ENCODE peak calls at places on chromosomes 7 and 10, in four cellular contexts. M is breast epithelium, V is right lobe of liver, X is transverse colon. K is an unnamed sample.

GRCh38 chr7:76285604-76286374 is 16.7 kb upstream of the HSPB1 start:
- DNase-seq in V (no peak), X (no peak), M (no peak), K (no peak)

GRCh38 chr7:867406-868188 is 8.8 kb upstream of the GET4 start:
- DNase-seq in M (peak), X (peak), V (no peak), K (no peak)

GRCh38 chr10:123150986-123151738 is 3.0 kb upstream of the BUB3 start:
- DNase-seq in V (no peak), X (no peak), M (no peak), K (peak)

GRCh38 chr7:91503934-91504575 is 239.8 kb downstream of the FZD1 start:
- DNase-seq in V (no peak), X (no peak), M (no peak), K (peak)

GRCh38 chr7:149741629-149742028 is 31.8 kb downstream of the ZNF467 start:
- DNase-seq in M (no peak), V (no peak), X (no peak), K (no peak)

GRCh38 chr7:128383781-128384180 is 22.3 kb upstream of the PRRT4 start:
- DNase-seq in M (peak), V (no peak), X (no peak), K (no peak)

GRCh38 chr10:122051609-122052385 is 62.8 kb downstream of the TACC2 start:
- DNase-seq in M (peak), V (peak), X (peak), K (no peak)

GRCh38 chr7:74165867-74166593 is 8.1 kb upstream of the EIF4H start:
- DNase-seq in V (no peak), X (no peak), M (no peak), K (no peak)

GRCh38 chr10:97891497-97892167 is 42.0 kb downstream of the GOLGA7B start:
- DNase-seq in V (no peak), X (no peak), M (no peak), K (no peak)

GRCh38 chr10:35638116-35638515 is 4.0 kb downstream of the FZD8 start:
- DNase-seq in M (no peak), X (no peak), V (no peak), K (no peak)

GRCh38 chr7:27423290-27423689 is 180.7 kb downstream of the EVX1 start:
- DNase-seq in M (no peak), X (peak), V (no peak), K (no peak)

GRCh38 chr7:157625973-157626790 is 289.4 kb downstream of the DNAJB6 start:
- DNase-seq in X (no peak), M (peak), V (no peak), K (no peak)

GRCh38 chr10:46559231-46559671 is 2.8 kb upstream of the GPRIN2 start:
- DNase-seq in X (peak), M (peak), V (peak), K (no peak)

GRCh38 chr7:90172121-90172520 is 17.9 kb downstream of the STEAP1 start:
- DNase-seq in X (no peak), M (no peak), V (no peak), K (no peak)
- TF ChIP-seq POLR2A in X (no peak), M (no peak), V (no peak), K (no peak)

GRCh38 chr7:30026229-30027064 is at the start of gene FKBP14:
- DNase-seq in X (peak), V (peak), M (peak), K (peak)
- TF ChIP-seq POLR2A in X (peak), V (peak), M (no peak), K (peak)

DNA sequence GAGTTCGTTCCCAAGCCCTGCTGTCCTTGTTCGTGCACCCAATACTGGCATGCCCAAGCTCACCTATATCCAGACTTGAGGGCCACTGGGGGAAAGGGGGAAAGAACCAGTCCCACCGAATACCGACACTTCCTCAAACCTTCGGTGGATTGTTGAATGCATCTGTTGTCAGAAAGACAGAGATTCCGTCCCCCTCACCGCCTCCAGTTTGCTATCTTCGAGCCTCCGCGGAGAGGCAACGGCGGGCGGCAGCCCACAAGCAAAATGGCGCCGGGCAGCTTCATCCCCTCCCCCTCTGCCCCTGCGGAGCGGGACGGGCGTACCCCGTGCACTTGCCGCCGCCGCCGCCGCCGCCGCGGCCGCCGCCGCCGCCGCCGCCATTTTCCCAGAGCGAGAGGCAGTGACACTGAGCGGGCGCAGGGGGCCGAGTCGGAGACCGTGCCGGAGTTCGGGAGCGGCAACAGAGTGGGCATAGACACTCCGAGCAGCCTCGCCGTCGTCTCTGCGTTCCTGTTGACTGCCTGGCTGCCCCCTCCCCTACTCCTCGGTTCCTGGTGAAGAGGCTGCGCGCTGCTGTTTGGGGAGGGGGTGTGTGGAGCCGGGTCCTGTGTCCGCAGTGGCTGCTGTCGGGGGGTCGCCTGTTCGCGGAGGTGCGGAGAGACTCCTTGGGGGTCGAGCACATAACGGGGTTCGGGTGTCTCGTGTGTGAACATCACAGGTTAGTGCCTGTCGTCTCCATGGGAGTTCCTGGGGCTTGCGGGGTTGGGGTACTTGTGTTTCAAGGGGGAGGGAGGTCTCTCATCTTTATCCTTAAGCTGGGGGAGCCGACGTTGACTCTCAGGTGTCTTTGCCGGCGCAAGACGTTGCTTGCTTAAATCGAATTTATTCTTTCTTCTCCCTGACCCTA is at the start of gene KMT2E:
- DNase-seq in M (peak), V (peak), X (peak), K (peak)
- TF ChIP-seq POLR2A in M (no peak), V (no peak), X (no peak), K (peak)

GRCh38 chr10:27745719-27746363 is at the start of gene MKX:
- DNase-seq in M (peak), X (peak), V (no peak), K (no peak)
- TF ChIP-seq POLR2A in M (no peak), X (no peak), V (no peak), K (no peak)

DNA sequence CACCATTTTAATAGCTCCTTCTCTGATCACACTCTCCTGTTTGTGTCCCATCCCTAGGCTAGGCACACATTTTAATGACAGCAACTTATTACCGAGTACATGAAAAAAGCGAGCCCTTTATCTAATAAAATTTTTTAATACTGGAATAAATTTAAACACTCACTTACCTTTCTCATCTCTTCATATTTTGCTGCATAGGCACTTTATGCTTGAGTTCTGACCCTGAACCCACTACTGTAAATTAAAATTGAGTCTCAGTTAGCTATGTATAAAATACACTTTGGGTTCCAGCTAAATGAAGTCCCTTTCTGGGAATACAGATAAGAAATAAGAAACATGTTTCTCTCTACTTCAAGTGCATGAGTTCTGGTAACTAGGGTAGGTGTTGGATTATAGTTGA is 104.6 kb downstream of the HECW1 start:
- DNase-seq in M (no peak), X (no peak), V (no peak), K (no peak)
- TF ChIP-seq POLR2A in M (no peak), X (no peak), V (no peak), K (no peak)

DNA sequence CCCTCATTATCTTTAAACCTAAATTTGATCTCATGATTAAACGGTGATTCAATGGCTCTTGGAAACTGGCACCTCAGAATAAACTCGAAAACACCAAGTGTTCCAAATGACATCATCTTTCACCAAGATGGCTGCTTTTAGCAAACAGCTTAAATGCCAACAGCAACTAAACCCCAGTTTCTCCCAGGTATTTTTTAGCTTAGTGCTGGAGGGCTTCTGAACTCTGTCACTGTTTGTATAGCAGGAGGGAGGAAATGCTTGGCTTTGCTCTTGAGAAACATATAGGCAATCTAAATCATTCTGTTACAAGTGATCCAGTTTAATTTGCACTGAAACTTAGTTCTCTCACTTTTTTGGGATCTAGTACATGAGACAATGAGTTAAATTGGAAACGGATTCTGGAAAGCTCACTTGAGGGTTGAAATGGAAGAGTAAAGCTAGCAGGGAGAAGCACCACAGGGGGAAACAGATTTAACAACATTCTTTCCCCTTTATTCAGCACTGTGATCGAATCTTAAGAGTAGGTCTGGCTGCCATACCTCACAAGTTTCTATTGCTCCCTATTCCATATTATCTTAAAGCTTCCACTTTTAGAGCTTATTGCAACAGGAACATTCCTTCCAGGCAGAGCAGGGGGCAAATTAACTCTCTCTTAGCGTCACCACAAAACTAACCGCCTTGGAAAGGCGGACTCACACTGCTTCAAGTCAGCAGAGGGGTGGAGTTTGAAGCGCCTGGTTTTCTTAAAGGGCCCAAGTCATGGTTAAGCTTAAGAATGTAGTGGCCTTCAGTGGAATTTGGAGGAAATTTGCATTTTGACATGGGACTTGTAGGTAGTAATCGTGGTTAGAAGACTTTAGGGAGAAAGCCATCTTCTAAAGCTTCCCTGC is 1.8 kb upstream of the CCDC6 start:
- DNase-seq in V (peak), X (peak), M (no peak), K (peak)
- TF ChIP-seq POLR2A in V (peak), X (peak), M (peak), K (peak)

DNA sequence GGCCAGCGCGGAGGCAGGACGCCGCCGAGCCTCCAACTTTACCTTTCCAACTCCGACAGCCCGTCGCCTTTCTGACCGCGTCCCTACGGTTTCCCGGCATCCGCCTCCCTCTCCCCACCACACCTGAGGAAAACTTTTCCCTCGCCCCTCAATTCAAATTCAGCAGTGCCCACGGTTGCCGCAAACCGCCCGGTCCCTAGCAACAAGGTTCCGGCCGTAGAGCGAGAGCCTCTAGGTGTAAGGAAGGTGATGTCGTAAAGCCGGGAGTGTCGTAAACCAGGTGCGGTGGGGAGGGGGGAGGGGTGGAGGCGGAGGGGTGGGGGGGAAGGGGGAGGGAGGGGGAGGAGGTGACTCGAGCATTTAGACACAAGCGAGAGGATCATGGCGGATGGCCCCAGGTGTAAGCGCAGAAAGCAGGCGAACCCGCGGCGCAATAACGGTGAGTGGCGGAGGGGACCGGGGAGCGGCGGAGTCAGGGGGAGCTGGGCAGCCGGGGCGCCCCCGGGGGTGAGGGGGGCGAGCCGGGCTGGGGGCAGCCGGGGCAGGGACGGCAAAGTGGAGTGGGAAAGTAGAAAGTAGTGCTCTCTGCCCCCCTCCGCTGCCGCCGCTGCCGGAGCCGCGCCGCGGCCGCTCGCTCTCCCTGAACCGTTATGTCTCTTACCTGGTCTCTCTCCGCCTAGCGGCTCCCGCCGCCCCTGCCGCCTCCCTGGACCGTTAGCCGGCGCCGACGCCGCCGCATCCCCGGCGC is at the start of gene ZEB1:
- DNase-seq in V (peak), X (peak), M (peak), K (peak)
- TF ChIP-seq POLR2A in V (peak), X (peak), M (no peak), K (peak)

DNA sequence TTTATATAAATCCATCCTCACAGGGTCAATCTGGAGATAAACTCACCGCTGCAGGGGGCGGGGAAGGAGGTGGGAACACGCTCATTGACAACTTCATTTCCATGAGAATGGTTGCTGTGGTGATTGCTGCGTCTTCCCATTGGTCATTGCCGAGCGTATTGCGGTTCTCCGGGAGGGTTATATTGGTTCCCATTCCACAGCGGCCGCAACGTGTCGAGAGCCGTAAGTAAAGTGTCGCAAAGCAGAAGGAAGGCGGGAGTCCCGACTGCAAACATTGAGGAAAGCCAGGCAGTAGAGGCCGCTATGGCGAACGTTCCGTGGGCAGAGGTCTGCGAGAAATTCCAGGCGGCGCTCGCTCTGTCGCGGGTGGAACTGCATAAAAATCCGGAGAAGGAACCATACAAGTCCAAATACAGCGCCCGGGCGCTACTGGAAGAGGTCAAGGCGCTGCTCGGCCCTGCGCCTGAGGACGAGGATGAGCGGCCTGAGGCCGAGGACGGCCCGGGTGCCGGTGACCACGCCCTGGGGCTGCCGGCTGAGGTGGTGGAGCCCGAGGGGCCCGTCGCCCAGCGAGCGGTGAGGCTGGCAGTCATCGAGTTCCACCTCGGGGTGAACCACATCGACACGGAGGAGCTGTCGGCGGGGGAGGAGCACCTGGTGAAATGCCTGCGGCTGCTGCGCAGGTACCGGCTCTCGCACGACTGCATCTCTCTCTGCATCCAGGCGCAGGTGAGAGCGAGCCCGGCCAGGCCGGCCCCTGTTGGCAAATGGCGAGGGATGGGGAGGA is at the start of gene KIFBP:
- DNase-seq in V (peak), X (peak), M (peak), K (peak)
- TF ChIP-seq POLR2A in V (peak), X (peak), M (peak), K (peak)